ENCODE peak calls at places on chromosome X, in nine cellular contexts. One of them, this sample, is unnamed.

GRCh38 chrX:17923546-17923945 is 62.4 kb upstream of the RAI2 start:
- DNase-seq in lower lobe of right lung: no peak
- DNase-seq in left ventricle myocardium inferior: no peak
- DNase-seq in HFF-Myc: no peak
- DNase-seq in left lung: no peak
- DNase-seq in Panc1: no peak
- DNase-seq in upper lobe of right lung: no peak
- DNase-seq in foreskin fibroblast: no peak
- DNase-seq in dorsolateral prefrontal cortex: no peak
- DNase-seq in this sample: no peak

GRCh38 chrX:68978211-68978780 is 149.5 kb downstream of the EFNB1 start:
- DNase-seq in left ventricle myocardium inferior: no peak
- DNase-seq in Panc1: no peak
- DNase-seq in dorsolateral prefrontal cortex: no peak
- DNase-seq in HFF-Myc: no peak
- DNase-seq in lower lobe of right lung: no peak
- DNase-seq in foreskin fibroblast: no peak
- DNase-seq in left lung: no peak
- DNase-seq in upper lobe of right lung: no peak
- DNase-seq in this sample: no peak

GRCh38 chrX:67599532-67599931 is 55.7 kb downstream of the AR start:
- DNase-seq in lower lobe of right lung: no peak
- DNase-seq in left ventricle myocardium inferior: no peak
- DNase-seq in foreskin fibroblast: no peak
- DNase-seq in HFF-Myc: no peak
- DNase-seq in Panc1: no peak
- DNase-seq in left lung: no peak
- DNase-seq in upper lobe of right lung: no peak
- DNase-seq in dorsolateral prefrontal cortex: no peak
- DNase-seq in this sample: no peak

GRCh38 chrX:84123585-84123984 is 64.4 kb downstream of the RPS6KA6 start:
- DNase-seq in foreskin fibroblast: no peak
- DNase-seq in lower lobe of right lung: no peak
- DNase-seq in left ventricle myocardium inferior: no peak
- DNase-seq in upper lobe of right lung: no peak
- DNase-seq in Panc1: no peak
- DNase-seq in HFF-Myc: no peak
- DNase-seq in left lung: no peak
- DNase-seq in dorsolateral prefrontal cortex: no peak
- DNase-seq in this sample: peak

GRCh38 chrX:68018248-68019203 is 414.8 kb downstream of the OPHN1 start:
- DNase-seq in left lung: no peak
- DNase-seq in foreskin fibroblast: peak
- DNase-seq in left ventricle myocardium inferior: no peak
- DNase-seq in HFF-Myc: no peak
- DNase-seq in Panc1: no peak
- DNase-seq in lower lobe of right lung: no peak
- DNase-seq in dorsolateral prefrontal cortex: no peak
- DNase-seq in upper lobe of right lung: no peak
- DNase-seq in this sample: no peak

GRCh38 chrX:100647095-100647494 is 3.1 kb downstream of the SRPX2 start:
- DNase-seq in Panc1: no peak
- DNase-seq in left lung: no peak
- DNase-seq in dorsolateral prefrontal cortex: no peak
- DNase-seq in left ventricle myocardium inferior: no peak
- DNase-seq in upper lobe of right lung: no peak
- DNase-seq in HFF-Myc: no peak
- DNase-seq in foreskin fibroblast: no peak
- DNase-seq in lower lobe of right lung: no peak
- DNase-seq in this sample: no peak

GRCh38 chrX:49282647-49283011 is 13.0 kb downstream of the PPP1R3F start:
- DNase-seq in lower lobe of right lung: no peak
- DNase-seq in dorsolateral prefrontal cortex: no peak
- DNase-seq in Panc1: no peak
- DNase-seq in foreskin fibroblast: peak
- DNase-seq in upper lobe of right lung: no peak
- DNase-seq in HFF-Myc: peak
- DNase-seq in left ventricle myocardium inferior: no peak
- DNase-seq in left lung: no peak
- DNase-seq in this sample: no peak

GRCh38 chrX:100975212-100975611 is 5.7 kb downstream of the ARL13A start:
- DNase-seq in Panc1: no peak
- DNase-seq in upper lobe of right lung: no peak
- DNase-seq in dorsolateral prefrontal cortex: no peak
- DNase-seq in lower lobe of right lung: no peak
- DNase-seq in foreskin fibroblast: peak
- DNase-seq in left lung: no peak
- DNase-seq in left ventricle myocardium inferior: no peak
- DNase-seq in HFF-Myc: no peak
- DNase-seq in this sample: no peak

GRCh38 chrX:13263560-13264251 is 56.1 kb downstream of the ATXN3L start:
- DNase-seq in HFF-Myc: no peak
- DNase-seq in upper lobe of right lung: no peak
- DNase-seq in dorsolateral prefrontal cortex: no peak
- DNase-seq in lower lobe of right lung: no peak
- DNase-seq in left lung: no peak
- DNase-seq in foreskin fibroblast: no peak
- DNase-seq in left ventricle myocardium inferior: no peak
- DNase-seq in Panc1: no peak
- DNase-seq in this sample: no peak

GRCh38 chrX:18946157-18946556 is 37.8 kb downstream of the PHKA2 start:
- DNase-seq in dorsolateral prefrontal cortex: no peak
- DNase-seq in lower lobe of right lung: no peak
- DNase-seq in left lung: no peak
- DNase-seq in Panc1: no peak
- DNase-seq in foreskin fibroblast: no peak
- DNase-seq in left ventricle myocardium inferior: no peak
- DNase-seq in upper lobe of right lung: no peak
- DNase-seq in HFF-Myc: no peak
- DNase-seq in this sample: no peak

GRCh38 chrX:41621236-41621651 is 67.5 kb upstream of the GPR34 start:
- DNase-seq in foreskin fibroblast: no peak
- DNase-seq in left ventricle myocardium inferior: no peak
- DNase-seq in lower lobe of right lung: no peak
- DNase-seq in Panc1: no peak
- DNase-seq in upper lobe of right lung: no peak
- DNase-seq in dorsolateral prefrontal cortex: no peak
- DNase-seq in left lung: no peak
- DNase-seq in HFF-Myc: no peak
- DNase-seq in this sample: no peak

GRCh38 chrX:12118134-12118533 is 20.1 kb upstream of the FRMPD4 start:
- DNase-seq in dorsolateral prefrontal cortex: no peak
- DNase-seq in lower lobe of right lung: no peak
- DNase-seq in Panc1: no peak
- DNase-seq in left ventricle myocardium inferior: no peak
- DNase-seq in foreskin fibroblast: no peak
- DNase-seq in HFF-Myc: no peak
- DNase-seq in left lung: no peak
- DNase-seq in upper lobe of right lung: no peak
- DNase-seq in this sample: no peak

DNA sequence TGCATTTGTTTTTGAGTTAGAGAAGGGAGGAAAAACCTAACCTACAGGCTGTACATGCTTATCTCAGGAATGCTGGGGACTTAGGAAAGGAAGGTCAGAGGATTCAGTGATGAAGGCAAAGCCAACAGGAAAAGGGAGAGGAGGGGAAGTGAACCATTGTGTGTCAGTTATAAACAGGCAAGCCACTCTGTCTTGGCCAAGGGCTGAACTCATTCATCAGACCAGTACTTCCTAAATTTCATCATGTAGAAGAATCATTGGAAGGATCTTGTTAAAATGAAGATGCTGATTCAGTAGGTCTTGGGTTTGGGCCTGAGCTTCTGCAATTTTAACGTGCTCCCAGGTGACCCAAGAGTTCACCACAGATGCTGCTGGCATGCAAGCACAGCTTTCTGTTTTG is 8.4 kb downstream of the SRPX start:
- DNase-seq in dorsolateral prefrontal cortex: no peak
- DNase-seq in foreskin fibroblast: peak
- DNase-seq in lower lobe of right lung: no peak
- DNase-seq in HFF-Myc: no peak
- DNase-seq in Panc1: no peak
- DNase-seq in left lung: no peak
- DNase-seq in left ventricle myocardium inferior: no peak
- DNase-seq in upper lobe of right lung: no peak
- DNase-seq in this sample: no peak
- TF ChIP-seq CTCF in dorsolateral prefrontal cortex: no peak
- TF ChIP-seq CTCF in foreskin fibroblast: no peak
- TF ChIP-seq CTCF in lower lobe of right lung: no peak
- TF ChIP-seq CTCF in HFF-Myc: no peak
- TF ChIP-seq CTCF in Panc1: no peak
- TF ChIP-seq CTCF in left lung: no peak
- TF ChIP-seq CTCF in left ventricle myocardium inferior: no peak
- TF ChIP-seq CTCF in upper lobe of right lung: no peak
- TF ChIP-seq CTCF in this sample: no peak

GRCh38 chrX:9884031-9884779 is 83.0 kb upstream of the CLDN34 start:
- DNase-seq in foreskin fibroblast: no peak
- DNase-seq in left lung: no peak
- DNase-seq in lower lobe of right lung: no peak
- DNase-seq in left ventricle myocardium inferior: no peak
- DNase-seq in upper lobe of right lung: no peak
- DNase-seq in HFF-Myc: no peak
- DNase-seq in Panc1: no peak
- DNase-seq in dorsolateral prefrontal cortex: no peak
- DNase-seq in this sample: no peak

GRCh38 chrX:9888953-9889470 is 78.1 kb upstream of the CLDN34 start:
- DNase-seq in lower lobe of right lung: no peak
- DNase-seq in left lung: no peak
- DNase-seq in Panc1: no peak
- DNase-seq in foreskin fibroblast: no peak
- DNase-seq in left ventricle myocardium inferior: no peak
- DNase-seq in HFF-Myc: no peak
- DNase-seq in dorsolateral prefrontal cortex: no peak
- DNase-seq in upper lobe of right lung: no peak
- DNase-seq in this sample: no peak

GRCh38 chrX:9882669-9883446 is 84.3 kb upstream of the CLDN34 start:
- DNase-seq in dorsolateral prefrontal cortex: no peak
- DNase-seq in Panc1: no peak
- DNase-seq in left ventricle myocardium inferior: no peak
- DNase-seq in lower lobe of right lung: no peak
- DNase-seq in foreskin fibroblast: no peak
- DNase-seq in left lung: peak
- DNase-seq in upper lobe of right lung: peak
- DNase-seq in HFF-Myc: no peak
- DNase-seq in this sample: no peak

GRCh38 chrX:9880912-9881311 is 86.2 kb upstream of the CLDN34 start:
- DNase-seq in dorsolateral prefrontal cortex: no peak
- DNase-seq in Panc1: no peak
- DNase-seq in foreskin fibroblast: no peak
- DNase-seq in upper lobe of right lung: no peak
- DNase-seq in HFF-Myc: no peak
- DNase-seq in lower lobe of right lung: no peak
- DNase-seq in left ventricle myocardium inferior: no peak
- DNase-seq in left lung: no peak
- DNase-seq in this sample: no peak

DNA sequence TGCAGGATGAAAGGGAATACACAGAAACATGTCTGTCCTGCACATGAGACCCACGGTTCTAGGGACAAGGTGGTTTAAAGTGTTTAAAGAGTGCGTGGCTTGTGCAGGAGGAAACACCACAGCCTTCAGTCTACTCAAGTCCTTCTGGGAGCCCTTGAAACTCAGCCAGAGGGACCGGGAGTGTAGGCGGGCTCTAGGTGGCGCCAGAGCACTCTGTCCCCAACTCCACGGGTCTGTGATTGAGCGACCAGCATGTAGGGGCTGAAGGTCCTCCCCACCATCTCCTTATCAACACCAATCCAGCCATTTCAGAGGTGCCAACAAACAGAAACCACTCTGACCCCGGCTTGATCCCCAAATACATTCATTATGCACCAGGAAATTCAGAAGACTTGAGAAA is 82.0 kb upstream of the CLDN34 start:
- DNase-seq in upper lobe of right lung: peak
- DNase-seq in left ventricle myocardium inferior: peak
- DNase-seq in HFF-Myc: no peak
- DNase-seq in left lung: peak
- DNase-seq in dorsolateral prefrontal cortex: no peak
- DNase-seq in lower lobe of right lung: peak
- DNase-seq in Panc1: peak
- DNase-seq in foreskin fibroblast: peak
- DNase-seq in this sample: no peak
- TF ChIP-seq CTCF in upper lobe of right lung: peak
- TF ChIP-seq CTCF in left ventricle myocardium inferior: peak
- TF ChIP-seq CTCF in HFF-Myc: peak
- TF ChIP-seq CTCF in left lung: peak
- TF ChIP-seq CTCF in dorsolateral prefrontal cortex: peak
- TF ChIP-seq CTCF in lower lobe of right lung: peak
- TF ChIP-seq CTCF in Panc1: peak
- TF ChIP-seq CTCF in foreskin fibroblast: peak
- TF ChIP-seq CTCF in this sample: peak

GRCh38 chrX:47751670-47752069 is 85.0 kb upstream of the ZNF81 start:
- DNase-seq in left ventricle myocardium inferior: peak
- DNase-seq in foreskin fibroblast: no peak
- DNase-seq in Panc1: no peak
- DNase-seq in dorsolateral prefrontal cortex: no peak
- DNase-seq in lower lobe of right lung: peak
- DNase-seq in HFF-Myc: no peak
- DNase-seq in left lung: peak
- DNase-seq in upper lobe of right lung: peak
- DNase-seq in this sample: no peak
- TF ChIP-seq CTCF in left ventricle myocardium inferior: peak
- TF ChIP-seq CTCF in foreskin fibroblast: peak
- TF ChIP-seq CTCF in Panc1: peak
- TF ChIP-seq CTCF in dorsolateral prefrontal cortex: no peak
- TF ChIP-seq CTCF in lower lobe of right lung: peak
- TF ChIP-seq CTCF in HFF-Myc: peak
- TF ChIP-seq CTCF in left lung: no peak
- TF ChIP-seq CTCF in upper lobe of right lung: peak
- TF ChIP-seq CTCF in this sample: peak

DNA sequence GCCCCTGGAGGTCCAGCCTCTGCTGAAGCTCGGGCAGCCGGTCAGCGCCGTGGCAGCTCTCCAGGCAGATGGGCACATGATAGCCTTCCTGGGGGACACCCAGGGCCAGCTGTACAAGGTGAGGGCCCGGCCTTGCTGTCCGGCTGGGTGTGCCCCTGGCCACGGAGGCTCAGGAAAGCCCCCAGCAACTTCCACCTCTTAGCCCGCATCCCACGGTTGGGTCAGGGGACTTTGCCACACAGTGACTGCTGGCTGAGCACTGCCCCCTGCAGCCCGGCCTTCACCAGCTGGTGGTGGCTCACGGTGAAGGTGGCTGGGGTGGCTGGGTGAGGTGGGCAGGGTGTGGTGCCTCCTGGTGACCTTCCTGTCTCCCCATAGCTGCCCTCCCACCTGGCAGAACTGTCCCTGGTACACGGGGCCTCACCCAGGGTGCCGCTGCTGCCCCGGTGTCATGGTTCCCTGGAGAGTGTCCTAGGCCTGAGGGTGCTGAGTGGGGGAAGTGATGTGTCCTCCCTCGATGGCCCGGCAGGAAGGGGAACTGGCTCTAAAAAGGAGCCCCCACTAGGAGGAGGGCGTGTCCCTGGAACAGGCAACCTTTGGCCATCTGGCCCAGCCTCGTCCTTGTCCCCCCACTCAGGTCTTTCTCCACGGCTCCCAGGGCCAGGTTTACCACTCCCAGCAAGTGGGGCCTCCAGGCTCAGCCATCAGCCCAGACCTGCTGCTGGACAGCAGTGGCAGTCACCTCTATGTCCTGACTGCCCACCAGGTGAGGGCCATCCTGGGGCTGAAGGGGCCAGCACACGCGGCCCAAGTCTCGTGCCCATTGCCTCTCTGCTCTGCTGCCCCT is 4.5 kb downstream of the PLXNB3 start:
- DNase-seq in upper lobe of right lung: peak
- DNase-seq in left ventricle myocardium inferior: no peak
- DNase-seq in lower lobe of right lung: peak
- DNase-seq in Panc1: no peak
- DNase-seq in left lung: no peak
- DNase-seq in foreskin fibroblast: no peak
- DNase-seq in HFF-Myc: no peak
- DNase-seq in dorsolateral prefrontal cortex: peak
- DNase-seq in this sample: peak
- TF ChIP-seq CTCF in upper lobe of right lung: no peak
- TF ChIP-seq CTCF in left ventricle myocardium inferior: no peak
- TF ChIP-seq CTCF in lower lobe of right lung: no peak
- TF ChIP-seq CTCF in Panc1: no peak
- TF ChIP-seq CTCF in left lung: no peak
- TF ChIP-seq CTCF in foreskin fibroblast: no peak
- TF ChIP-seq CTCF in HFF-Myc: no peak
- TF ChIP-seq CTCF in dorsolateral prefrontal cortex: no peak
- TF ChIP-seq CTCF in this sample: peak